ENCODE peak calls at places on chromosome 14, in five cellular contexts. One of them, this sample, is unnamed.

GRCh38 chr14:101077511-101078074 is 174.1 kb upstream of the RTL1 start:
- DNase-seq in islet precursor cell: peak
- DNase-seq in progenitor cell of endocrine pancreas: no peak
- DNase-seq in cardiac septum: peak
- DNase-seq in putamen: no peak
- DNase-seq in this sample: no peak

GRCh38 chr14:51442513-51443175 is 202.6 kb downstream of the TMX1 start:
- DNase-seq in putamen: no peak
- DNase-seq in cardiac septum: no peak
- DNase-seq in progenitor cell of endocrine pancreas: no peak
- DNase-seq in islet precursor cell: peak
- DNase-seq in this sample: no peak

GRCh38 chr14:59534361-59534987 is 42.1 kb downstream of the CCDC175 start:
- DNase-seq in cardiac septum: no peak
- DNase-seq in islet precursor cell: no peak
- DNase-seq in putamen: no peak
- DNase-seq in progenitor cell of endocrine pancreas: no peak
- DNase-seq in this sample: no peak

GRCh38 chr14:20138520-20138919 is at the start of gene OR4N5:
- DNase-seq in islet precursor cell: no peak
- DNase-seq in progenitor cell of endocrine pancreas: no peak
- DNase-seq in cardiac septum: no peak
- DNase-seq in putamen: no peak
- DNase-seq in this sample: no peak

GRCh38 chr14:64412237-64412636 is 24.1 kb downstream of the MTHFD1 start:
- DNase-seq in putamen: no peak
- DNase-seq in cardiac septum: no peak
- DNase-seq in progenitor cell of endocrine pancreas: no peak
- DNase-seq in islet precursor cell: no peak
- DNase-seq in this sample: no peak

GRCh38 chr14:102362084-102362483 is 606 bp downstream of the CINP start:
- DNase-seq in islet precursor cell: no peak
- DNase-seq in cardiac septum: no peak
- DNase-seq in progenitor cell of endocrine pancreas: no peak
- DNase-seq in putamen: no peak
- DNase-seq in this sample: no peak

GRCh38 chr14:94816113-94816512 is 46.2 kb upstream of the GSC start:
- DNase-seq in putamen: no peak
- DNase-seq in cardiac septum: no peak
- DNase-seq in islet precursor cell: no peak
- DNase-seq in progenitor cell of endocrine pancreas: no peak
- DNase-seq in this sample: no peak

GRCh38 chr14:88322505-88323085 is 474 bp downstream of the KCNK10 start:
- DNase-seq in progenitor cell of endocrine pancreas: no peak
- DNase-seq in islet precursor cell: no peak
- DNase-seq in cardiac septum: no peak
- DNase-seq in putamen: no peak
- DNase-seq in this sample: no peak

GRCh38 chr14:101716077-101716950 is 45.2 kb upstream of the PPP2R5C start:
- DNase-seq in islet precursor cell: no peak
- DNase-seq in cardiac septum: no peak
- DNase-seq in progenitor cell of endocrine pancreas: no peak
- DNase-seq in putamen: no peak
- DNase-seq in this sample: no peak

GRCh38 chr14:103561381-103562134 is 899 bp downstream of the BAG5 start:
- DNase-seq in putamen: no peak
- DNase-seq in progenitor cell of endocrine pancreas: no peak
- DNase-seq in cardiac septum: no peak
- DNase-seq in islet precursor cell: peak
- DNase-seq in this sample: peak